ENCODE peak calls at places on chromosomes 4 and X, in seven cellular contexts. H, C, F, L, R, T and S are unnamed samples.

GRCh38 chr4:107760281-107760947 is 40.4 kb upstream of the PAPSS1 start:
- DNase-seq in H (peak; percentile 16), C (no peak), F (no peak), L (peak; percentile 36), R (no peak), T (peak; percentile 53), S (no peak)

GRCh38 chr4:82691431-82691830 is 107.2 kb downstream of the SCD5 start:
- DNase-seq in H (no peak), C (no peak), F (no peak), L (no peak), R (no peak), T (no peak), S (no peak)

GRCh38 chr4:147076179-147076578 is 130.5 kb upstream of the TTC29 start:
- DNase-seq in H (no peak), C (no peak), F (no peak), L (no peak), R (no peak), T (peak; percentile 20), S (no peak)

GRCh38 chrX:96835660-96836289 is 47.9 kb upstream of the RPA4 start:
- DNase-seq in H (no peak), C (no peak), F (no peak), L (no peak), R (peak; percentile 49), T (no peak), S (no peak)

GRCh38 chr4:115883862-115884261 is 770.4 kb upstream of the NDST4 start:
- DNase-seq in H (no peak), C (no peak), F (no peak), L (no peak), R (no peak), T (no peak), S (no peak)

GRCh38 chrX:10089378-10089795 is 67.4 kb upstream of the CLCN4 start:
- DNase-seq in H (no peak), C (no peak), F (no peak), L (peak; percentile 37), R (no peak), T (no peak), S (no peak)

GRCh38 chr4:114396808-114397207 is 201.8 kb upstream of the UGT8 start:
- DNase-seq in H (no peak), C (no peak), F (no peak), L (no peak), R (no peak), T (no peak), S (no peak)

GRCh38 chrX:103404225-103405008 is 28.1 kb downstream of the BEX3 start:
- DNase-seq in H (peak; percentile 29), C (peak; percentile 0), F (peak; percentile 22), L (peak; percentile 93), R (peak; percentile 53), T (peak; percentile 62), S (peak; percentile 70)

GRCh38 chrX:104284407-104285000 is 29.8 kb upstream of the ESX1 start:
- DNase-seq in H (no peak), C (no peak), F (no peak), L (no peak), R (no peak), T (no peak), S (no peak)

GRCh38 chr4:15153662-15154061 is 151.4 kb downstream of the CPEB2 start:
- DNase-seq in H (no peak), C (no peak), F (no peak), L (peak; percentile 73), R (no peak), T (no peak), S (no peak)

GRCh38 chr4:851701-852430 is 25.9 kb upstream of the CPLX1 start:
- DNase-seq in H (no peak), C (no peak), F (no peak), L (no peak), R (no peak), T (no peak), S (no peak)

GRCh38 chrX:84415155-84415554 is 87.1 kb downstream of the HDX start:
- DNase-seq in H (no peak), C (no peak), F (no peak), L (no peak), R (no peak), T (no peak), S (no peak)

GRCh38 chr4:20428410-20429160 is 176.9 kb downstream of the SLIT2 start:
- DNase-seq in H (no peak), C (no peak), F (no peak), L (peak; percentile 47), R (no peak), T (no peak), S (no peak)

GRCh38 chr4:144649646-144650045 is 3.7 kb downstream of the HHIP start:
- DNase-seq in H (no peak), C (no peak), F (no peak), L (no peak), R (no peak), T (no peak), S (no peak)

GRCh38 chr4:41361831-41362646 is 105.3 kb downstream of the UCHL1 start:
- DNase-seq in H (no peak), C (no peak), F (no peak), L (no peak), R (no peak), T (no peak), S (no peak)

GRCh38 chr4:118755438-118756226 is 70.4 kb downstream of the METTL14 start:
- DNase-seq in H (no peak), C (no peak), F (no peak), L (no peak), R (no peak), T (no peak), S (no peak)

GRCh38 chr4:13911256-13911655 is 283.7 kb upstream of the BOD1L1 start:
- DNase-seq in H (no peak), C (no peak), F (no peak), L (no peak), R (no peak), T (no peak), S (no peak)

GRCh38 chr4:117467404-117467803 is 382.0 kb upstream of the TRAM1L1 start:
- DNase-seq in H (no peak), C (no peak), F (no peak), L (no peak), R (no peak), T (no peak), S (no peak)

GRCh38 chr4:24063771-24064170 is 173.9 kb upstream of the PPARGC1A start:
- DNase-seq in H (no peak), C (no peak), F (no peak), L (no peak), R (no peak), T (no peak), S (no peak)

GRCh38 chrX:150446151-150446550 is 83.0 kb downstream of the MAMLD1 start:
- DNase-seq in H (no peak), C (no peak), F (no peak), L (peak; percentile 30), R (no peak), T (no peak), S (no peak)

GRCh38 chr4:184000457-184001395 is 95.6 kb downstream of the STOX2 start:
- DNase-seq in H (no peak), C (no peak), F (no peak), L (no peak), R (no peak), T (no peak), S (no peak)

GRCh38 chr4:111778543-111778942 is 366.7 kb upstream of the FAM241A start:
- DNase-seq in H (no peak), C (no peak), F (no peak), L (no peak), R (no peak), T (no peak), S (no peak)
- TF ChIP-seq CTCF in H (no peak), C (no peak), F (peak; percentile 40), L (no peak), R (no peak), T (no peak), S (peak; percentile 54)

GRCh38 chr4:185224597-185224996 is 15.2 kb downstream of the SNX25 start:
- DNase-seq in H (no peak), C (no peak), F (no peak), L (no peak), R (no peak), T (no peak), S (no peak)
- TF ChIP-seq CTCF in H (no peak), C (no peak), F (peak; percentile 26), L (no peak), R (peak; percentile 18), T (no peak), S (no peak)

GRCh38 chrX:152600853-152601635 is 36.7 kb upstream of the GABRQ start:
- DNase-seq in H (no peak), C (no peak), F (no peak), L (no peak), R (no peak), T (no peak), S (no peak)

GRCh38 chrX:152601848-152602616 is 35.7 kb upstream of the GABRQ start:
- DNase-seq in H (no peak), C (no peak), F (no peak), L (no peak), R (no peak), T (peak; percentile 18), S (no peak)
- TF ChIP-seq CTCF in H (no peak), C (no peak), F (peak; percentile 13), L (no peak), R (no peak), T (no peak), S (no peak)

GRCh38 chrX:19040373-19040772 is 56.5 kb upstream of the PHKA2 start:
- DNase-seq in H (no peak), C (no peak), F (no peak), L (no peak), R (no peak), T (no peak), S (no peak)
- TF ChIP-seq CTCF in H (no peak), C (no peak), F (peak; percentile 59), L (peak; percentile 22), R (no peak), T (no peak), S (peak; percentile 22)

GRCh38 chr4:161254375-161254774 is 909.4 kb downstream of the FSTL5 start:
- DNase-seq in H (no peak), C (no peak), F (no peak), L (no peak), R (no peak), T (no peak), S (no peak)
- TF ChIP-seq CTCF in H (no peak), C (no peak), F (no peak), L (no peak), R (no peak), T (no peak), S (no peak)

GRCh38 chr4:54677416-54677815 is 19.7 kb downstream of the KIT start:
- DNase-seq in H (no peak), C (no peak), F (no peak), L (no peak), R (no peak), T (no peak), S (no peak)
- TF ChIP-seq CTCF in H (no peak), C (no peak), F (peak; percentile 23), L (no peak), R (no peak), T (no peak), S (no peak)